ENCODE peak calls at places on chromosomes 3 and 15, in five cellular contexts. I is fibroblast of lung, P is kidney epithelial cell, H is brain microvascular endothelial cell, V is fibroblast of pulmonary artery. R is an unnamed sample.

GRCh38 chr3:47163023-47163989 is 607 bp downstream of the SETD2 start:
- DNase-seq in H (peak; percentile 9), I (peak; percentile 44), V (peak; percentile 29), P (no peak), R (peak; percentile 41)

GRCh38 chr3:122665226-122665786 is 15.3 kb upstream of the PARP14 start:
- DNase-seq in V (no peak), P (no peak), I (no peak), H (no peak), R (no peak)

GRCh38 chr3:126329927-126330725 is 27.1 kb downstream of the KLF15 start:
- DNase-seq in P (no peak), H (no peak), V (no peak), I (no peak), R (no peak)

GRCh38 chr3:4746241-4746958 is 232.8 kb upstream of the BHLHE40 start:
- DNase-seq in V (peak; percentile 74), H (peak; percentile 71), I (no peak), P (no peak), R (peak; percentile 94)

GRCh38 chr3:66476852-66477381 is 23.9 kb downstream of the LRIG1 start:
- DNase-seq in H (no peak), P (no peak), V (no peak), I (no peak), R (no peak)

GRCh38 chr3:196740476-196741400 is 1.1 kb downstream of the PAK2 start:
- DNase-seq in P (no peak), V (peak; percentile 62), I (peak; percentile 55), H (peak; percentile 42), R (peak; percentile 84)

GRCh38 chr3:183584246-183584913 is 28.9 kb upstream of the KLHL6 start:
- DNase-seq in P (no peak), I (peak; percentile 77), V (peak; percentile 76), H (peak; percentile 50), R (peak; percentile 62)

GRCh38 chr3:144491333-144491732 is 519.7 kb downstream of the DIPK2A start:
- DNase-seq in P (no peak), V (peak; percentile 7), H (no peak), I (no peak), R (no peak)

GRCh38 chr3:190117995-190118394 is 2.7 kb downstream of the P3H2 start:
- DNase-seq in V (no peak), P (no peak), I (no peak), H (no peak), R (peak; percentile 54)

GRCh38 chr3:63069780-63070540 is 194.7 kb upstream of the CADPS start:
- DNase-seq in P (no peak), V (no peak), I (no peak), H (no peak), R (no peak)

GRCh38 chr3:102745881-102746280 is 311.1 kb downstream of the ZPLD1 start:
- DNase-seq in I (peak; percentile 18), P (no peak), H (no peak), V (peak; percentile 5), R (peak; percentile 13)

GRCh38 chr3:78235841-78236240 is 1195.9 kb downstream of the ROBO2 start:
- DNase-seq in H (no peak), V (no peak), I (no peak), P (no peak), R (no peak)

GRCh38 chr3:181316481-181316880 is 326.9 kb upstream of the DNAJC19 start:
- DNase-seq in P (no peak), I (peak; percentile 11), V (peak; percentile 16), H (peak; percentile 41), R (peak; percentile 46)

GRCh38 chr3:139129892-139130291 is 85.2 kb upstream of the PRR23C start:
- DNase-seq in P (no peak), V (no peak), I (no peak), H (no peak), R (no peak)

GRCh38 chr15:41827290-41827879 is 507 bp upstream of the JMJD7 start:
- DNase-seq in H (no peak), I (no peak), P (no peak), V (no peak), R (no peak)

GRCh38 chr3:52437326-52438103 is 7.4 kb downstream of the SEMA3G start:
- DNase-seq in P (no peak), V (no peak), H (no peak), I (no peak), R (no peak)

GRCh38 chr3:20451170-20451569 is 265.2 kb upstream of the SGO1 start:
- DNase-seq in I (no peak), H (no peak), V (no peak), P (no peak), R (no peak)

GRCh38 chr15:52678468-52679231 is 538 bp downstream of the ATOSA start:
- DNase-seq in H (peak; percentile 44), V (peak; percentile 68), P (no peak), I (peak; percentile 63), R (peak; percentile 72)

GRCh38 chr15:55241895-55242294 is 45.2 kb upstream of the RSL24D1 start:
- DNase-seq in I (no peak), P (no peak), H (peak; percentile 13), V (peak; percentile 29), R (peak; percentile 50)

GRCh38 chr15:69903476-69904295 is 194.0 kb downstream of the TLE3 start:
- DNase-seq in V (peak; percentile 52), H (peak; percentile 22), P (no peak), I (peak; percentile 14), R (peak; percentile 68)

GRCh38 chr3:57048052-57048671 is 12.3 kb upstream of the SPATA12 start:
- DNase-seq in I (peak; percentile 83), P (no peak), H (no peak), V (peak; percentile 47), R (no peak)

GRCh38 chr3:139677341-139678155 is at the start of gene NMNAT3:
- DNase-seq in H (peak; percentile 32), V (peak; percentile 42), I (peak; percentile 59), P (peak; percentile 35), R (peak; percentile 64)

GRCh38 chr15:40693904-40694705 is 869 bp upstream of the RAD51 start:
- DNase-seq in P (no peak), V (peak; percentile 3), H (no peak), I (no peak), R (peak; percentile 4)

GRCh38 chr3:25259871-25260270 is 168.2 kb upstream of the RARB start:
- DNase-seq in P (no peak), V (peak; percentile 1), H (peak; percentile 45), I (peak; percentile 46), R (peak; percentile 60)

GRCh38 chr15:62128916-62129315 is 36.2 kb downstream of the C2CD4B start:
- DNase-seq in H (no peak), P (no peak), I (no peak), V (no peak), R (no peak)

GRCh38 chr15:61668444-61668843 is 391.8 kb downstream of the VPS13C start:
- DNase-seq in I (no peak), V (no peak), P (no peak), H (no peak), R (no peak)

GRCh38 chr3:141960731-141961130 is 84.3 kb downstream of the ATP1B3 start:
- DNase-seq in P (no peak), H (no peak), I (peak; percentile 47), V (peak; percentile 51), R (peak; percentile 37)

GRCh38 chr3:79983063-79983561 is 215.3 kb upstream of the ROBO1 start:
- DNase-seq in V (no peak), P (no peak), H (no peak), I (peak; percentile 3), R (peak; percentile 59)

GRCh38 chr3:144197116-144197515 is 225.5 kb downstream of the DIPK2A start:
- DNase-seq in V (no peak), H (no peak), I (no peak), P (no peak), R (no peak)

GRCh38 chr15:50438251-50438650 is 14.0 kb downstream of the USP8 start:
- DNase-seq in P (no peak), I (no peak), V (no peak), H (no peak), R (no peak)

DNA sequence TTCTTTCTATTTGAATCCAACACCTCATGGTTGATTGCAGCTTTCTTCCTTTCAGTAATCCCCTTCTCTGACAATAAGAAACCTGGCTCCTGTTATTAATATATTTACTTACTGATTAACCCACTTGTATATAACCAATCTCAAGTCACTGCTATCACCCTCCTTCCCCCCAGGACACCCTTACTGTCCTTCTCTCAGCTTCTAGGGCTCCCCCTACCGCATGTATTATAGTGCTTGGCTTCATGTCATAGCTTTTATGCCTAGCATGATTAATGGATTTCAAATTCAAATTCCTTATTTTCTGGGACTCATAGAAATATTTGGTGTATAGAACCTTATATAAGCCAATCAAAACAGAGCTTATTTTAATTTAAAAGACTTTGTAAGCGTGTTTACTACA is 75.7 kb upstream of the BNIP2 start:
- DNase-seq in I (no peak), P (no peak), V (peak; percentile 0), H (no peak), R (peak; percentile 4)
- TF ChIP-seq CTCF in I (no peak), P (no peak), V (peak; percentile 8), H (peak; percentile 21), R (peak; percentile 19)

GRCh38 chr3:107368999-107369398 is 8.2 kb upstream of the CCDC54 start:
- DNase-seq in I (no peak), V (no peak), P (no peak), H (no peak), R (no peak)

GRCh38 chr3:107369791-107370190 is 7.4 kb upstream of the CCDC54 start:
- DNase-seq in V (no peak), H (no peak), P (no peak), I (peak; percentile 32), R (no peak)

GRCh38 chr3:107372506-107372905 is 4.7 kb upstream of the CCDC54 start:
- DNase-seq in P (no peak), I (no peak), V (no peak), H (no peak), R (no peak)

GRCh38 chr3:107373896-107374295 is 3.3 kb upstream of the CCDC54 start:
- DNase-seq in H (no peak), V (no peak), P (no peak), I (no peak), R (no peak)

DNA sequence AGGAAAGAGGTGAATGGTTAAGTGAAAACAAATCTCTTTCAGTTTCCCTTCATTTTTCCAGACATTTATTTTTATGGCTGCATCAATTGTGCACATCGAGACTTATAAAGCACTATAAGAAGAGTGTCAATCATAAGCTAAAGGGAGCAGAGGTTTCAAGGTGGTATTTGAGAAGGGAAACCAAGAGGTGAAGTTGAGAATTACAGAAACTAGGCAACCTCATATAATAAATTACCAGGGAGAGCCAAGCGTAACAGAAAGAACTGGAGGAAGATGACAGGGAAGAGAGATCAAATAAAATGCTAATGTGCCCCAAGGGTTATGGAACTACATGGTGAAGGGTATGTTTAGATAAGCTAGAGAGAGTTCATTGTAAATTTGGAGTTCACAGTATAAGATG is 6.3 kb upstream of the CCDC54 start:
- DNase-seq in P (no peak), I (no peak), V (no peak), H (no peak), R (no peak)
- TF ChIP-seq CTCF in P (no peak), I (no peak), V (no peak), H (no peak), R (no peak)

GRCh38 chr3:18888370-18888769 is 259.9 kb upstream of the KCNH8 start:
- DNase-seq in H (no peak), P (no peak), V (no peak), I (no peak), R (no peak)
- TF ChIP-seq CTCF in H (no peak), P (no peak), V (no peak), I (no peak), R (no peak)

DNA sequence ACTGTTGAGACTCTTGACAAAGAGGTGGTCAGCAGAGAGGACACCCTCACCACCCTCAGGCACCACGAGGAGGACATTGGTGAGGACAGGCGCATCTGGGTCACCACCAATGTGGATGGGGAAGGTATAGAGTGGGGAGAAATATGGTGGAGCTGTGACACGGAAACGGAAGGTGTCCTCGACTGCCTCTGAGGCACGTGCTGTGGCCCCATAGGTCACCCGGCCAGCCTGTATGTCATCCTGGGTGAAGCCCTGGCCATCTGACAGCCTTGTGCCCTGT is 24.4 kb downstream of the CSPG4 start:
- DNase-seq in P (no peak), I (no peak), V (no peak), H (no peak), R (no peak)
- TF ChIP-seq CTCF in P (no peak), I (no peak), V (no peak), H (no peak), R (no peak)